ENCODE peak calls at places on chromosomes 6 and 20, in ten cellular contexts. H is progenitor cell of endocrine pancreas, G is cardiac fibroblast, I is cardiac muscle cell, S is GM12865, E is SK-N-SH, C is astrocyte of the cerebellum, N is foreskin keratinocyte, O is brain microvascular endothelial cell, T is HepG2. F is an unnamed sample.
A peak's percentile ranks its signal among the peaks of the same experiment; 100 is the strongest.

GRCh38 chr6:91097316-91097878 is 510.5 kb upstream of the MAP3K7 start:
- DNase-seq in H (no peak), G (no peak), I (no peak), S (no peak), E (no peak), C (peak; percentile 63), N (no peak), O (no peak), T (no peak), F (no peak)

GRCh38 chr20:36408219-36408618 is 102.1 kb downstream of the DLGAP4 start:
- DNase-seq in H (no peak), G (peak; percentile 68), I (no peak), S (no peak), E (peak; percentile 75), C (no peak), N (peak; percentile 85), O (peak; percentile 29), T (peak; percentile 26), F (no peak)

GRCh38 chr20:258963-259362 is 1.4 kb downstream of the DEFB132 start:
- DNase-seq in H (no peak), G (peak; percentile 32), I (no peak), S (peak; percentile 37), E (no peak), C (no peak), N (no peak), O (peak; percentile 9), T (peak; percentile 67), F (no peak)

GRCh38 chr6:137709424-137710281 is 157.4 kb upstream of the TNFAIP3 start:
- DNase-seq in H (no peak), G (peak; percentile 91), I (no peak), S (peak; percentile 49), E (no peak), C (no peak), N (peak; percentile 93), O (peak; percentile 16), T (no peak), F (no peak)

GRCh38 chr6:39934060-39934757 is at the start of gene MOCS1:
- DNase-seq in H (peak; percentile 58), G (peak; percentile 70), I (peak; percentile 87), S (no peak), E (peak; percentile 93), C (no peak), N (no peak), O (peak; percentile 40), T (peak; percentile 70), F (no peak)

GRCh38 chr6:154447929-154448328 is 62.6 kb downstream of the CNKSR3 start:
- DNase-seq in H (no peak), G (peak; percentile 47), I (no peak), S (no peak), E (peak; percentile 77), C (no peak), N (no peak), O (peak; percentile 45), T (no peak), F (no peak)

GRCh38 chr6:116283191-116283590 is 3.5 kb upstream of the TSPYL1 start:
- DNase-seq in H (no peak), G (no peak), I (no peak), S (no peak), E (no peak), C (no peak), N (no peak), O (no peak), T (no peak), F (no peak)

GRCh38 chr6:19852090-19852457 is 14.9 kb downstream of the ID4 start:
- DNase-seq in H (no peak), G (no peak), I (no peak), S (no peak), E (no peak), C (no peak), N (no peak), O (no peak), T (no peak), F (no peak)

GRCh38 chr20:44780226-44780625 is 30.1 kb downstream of the RIMS4 start:
- DNase-seq in H (peak; percentile 66), G (peak; percentile 65), I (peak; percentile 88), S (peak; percentile 55), E (no peak), C (peak; percentile 40), N (no peak), O (peak; percentile 32), T (peak; percentile 55), F (peak; percentile 60)

GRCh38 chr6:30227242-30227722 is 14.1 kb upstream of the TRIM26 start:
- DNase-seq in H (no peak), G (no peak), I (no peak), S (no peak), E (no peak), C (no peak), N (no peak), O (no peak), T (no peak), F (no peak)

GRCh38 chr6:31620586-31621319 is at the start of gene PRRC2A:
- DNase-seq in H (peak; percentile 91), G (no peak), I (peak; percentile 86), S (no peak), E (peak; percentile 90), C (peak; percentile 95), N (no peak), O (peak; percentile 46), T (no peak), F (peak; percentile 98)

GRCh38 chr6:47524136-47524840 is 46.7 kb downstream of the CD2AP start:
- DNase-seq in H (no peak), G (peak; percentile 22), I (no peak), S (no peak), E (no peak), C (no peak), N (no peak), O (peak; percentile 10), T (no peak), F (no peak)

GRCh38 chr6:45371924-45372582 is 5.7 kb downstream of the SUPT3H start:
- DNase-seq in H (no peak), G (no peak), I (no peak), S (no peak), E (no peak), C (no peak), N (no peak), O (no peak), T (no peak), F (no peak)

GRCh38 chr6:1986454-1987243 is 258.8 kb downstream of the GMDS start:
- DNase-seq in H (no peak), G (peak; percentile 13), I (peak; percentile 13), S (no peak), E (no peak), C (no peak), N (no peak), O (no peak), T (no peak), F (no peak)

GRCh38 chr6:108432792-108433191 is 127.9 kb upstream of the FOXO3 start:
- DNase-seq in H (no peak), G (no peak), I (no peak), S (no peak), E (peak; percentile 3), C (no peak), N (no peak), O (no peak), T (no peak), F (no peak)

GRCh38 chr6:107679457-107679856 is 144.7 kb downstream of the SCML4 start:
- DNase-seq in H (no peak), G (peak; percentile 89), I (peak; percentile 40), S (no peak), E (no peak), C (no peak), N (no peak), O (peak; percentile 76), T (no peak), F (no peak)

DNA sequence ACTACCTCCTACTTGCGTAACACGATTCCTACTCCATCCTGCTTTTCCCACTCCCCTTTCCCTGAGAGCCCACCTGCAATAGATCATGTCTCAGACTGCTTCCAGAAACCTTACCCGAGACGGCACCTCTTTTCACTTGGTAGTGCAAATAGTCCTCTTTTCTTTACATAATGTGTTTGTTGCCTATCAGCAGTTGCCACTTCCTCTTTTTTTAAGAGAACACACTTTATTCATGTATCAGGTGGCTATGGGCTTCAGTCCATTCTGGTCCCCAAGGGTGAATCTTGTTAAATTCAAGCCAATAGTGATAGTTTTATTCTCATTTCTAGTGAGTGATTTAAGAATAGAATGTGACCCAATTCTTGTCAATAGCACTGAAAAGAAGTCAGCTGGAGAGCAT is 57.7 kb upstream of the FERMT1 start:
- DNase-seq in H (no peak), G (no peak), I (no peak), S (no peak), E (no peak), C (no peak), N (no peak), O (no peak), T (no peak), F (no peak)
- TF ChIP-seq CTCF in H (no peak), G (no peak), I (no peak), S (no peak), E (no peak), C (no peak), N (no peak), O (no peak), T (no peak), F (no peak)

GRCh38 chr6:34855463-34855862 is 32.4 kb downstream of the TAF11 start:
- DNase-seq in H (no peak), G (no peak), I (no peak), S (no peak), E (no peak), C (no peak), N (no peak), O (no peak), T (no peak), F (no peak)
- TF ChIP-seq CTCF in H (peak; percentile 19), G (no peak), I (no peak), S (no peak), E (no peak), C (no peak), N (peak; percentile 39), O (peak; percentile 22), T (no peak), F (no peak)

DNA sequence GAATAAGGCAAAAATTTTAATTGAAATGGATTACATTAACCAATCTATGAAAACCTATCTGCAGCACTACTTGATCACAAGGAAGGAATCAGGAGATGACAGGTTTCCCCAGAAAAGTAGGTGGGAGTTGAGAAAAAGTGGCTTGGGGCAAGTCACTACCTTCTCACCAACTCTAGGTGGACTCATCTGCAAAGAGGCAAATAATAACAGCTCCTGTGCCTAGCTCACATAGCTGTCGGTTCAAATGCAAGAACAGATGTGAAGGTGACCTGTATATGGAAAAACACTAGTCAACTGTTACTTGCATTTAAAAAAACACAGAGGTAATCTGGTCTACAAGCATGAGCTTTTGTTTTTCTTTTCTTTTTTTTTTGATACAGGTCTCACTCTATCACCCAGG is 67.2 kb downstream of the POPDC3 start:
- DNase-seq in H (no peak), G (peak; percentile 7), I (no peak), S (peak; percentile 12), E (no peak), C (no peak), N (no peak), O (no peak), T (no peak), F (no peak)
- TF ChIP-seq CTCF in H (no peak), G (peak; percentile 10), I (no peak), S (peak; percentile 8), E (no peak), C (no peak), N (peak; percentile 35), O (no peak), T (peak; percentile 6), F (no peak)

DNA sequence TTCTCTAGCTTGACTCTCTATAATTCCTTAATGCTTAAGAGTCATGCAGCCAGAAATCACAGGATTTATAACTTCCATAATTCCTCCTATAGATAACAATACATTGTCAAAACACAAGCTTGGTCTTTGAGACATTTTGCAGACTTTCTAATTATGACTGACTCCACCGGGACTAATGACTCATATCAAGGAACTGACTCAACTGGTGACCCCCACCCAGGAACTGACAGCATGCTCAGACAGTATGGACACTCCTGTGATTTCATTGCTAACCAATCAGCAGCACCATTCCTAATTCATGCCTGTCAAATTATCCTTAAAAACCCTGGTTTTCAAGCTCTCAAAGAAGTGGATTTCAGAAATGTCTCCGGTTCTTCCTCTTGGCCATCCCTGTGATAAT is 670.5 kb upstream of the IMPG1 start:
- DNase-seq in H (no peak), G (peak; percentile 58), I (no peak), S (no peak), E (no peak), C (no peak), N (peak; percentile 22), O (peak; percentile 72), T (no peak), F (no peak)
- TF ChIP-seq CTCF in H (no peak), G (no peak), I (no peak), S (no peak), E (no peak), C (no peak), N (no peak), O (no peak), T (no peak), F (no peak)